ENCODE peak calls at places on chromosomes 13 and 19, in six cellular contexts. Y is A549, R is brain microvascular endothelial cell, N is psoas muscle, E is Panc1, A is adrenal gland. T is an unnamed sample.

GRCh38 chr13:26787961-26788360 is 27.4 kb upstream of the GPR12 start:
- DNase-seq in Y (no peak), R (no peak), N (no peak), E (no peak), A (no peak), T (peak; percentile 0)

GRCh38 chr19:3670258-3670795 is 29.9 kb downstream of the PIP5K1C start:
- DNase-seq in Y (peak; percentile 77), R (peak; percentile 65), N (peak; percentile 78), E (no peak), A (peak; percentile 64), T (peak; percentile 96)

GRCh38 chr13:35767256-35767981 is 290.9 kb upstream of the MAB21L1 start:
- DNase-seq in Y (no peak), R (no peak), N (no peak), E (no peak), A (no peak), T (no peak)

GRCh38 chr19:28313633-28314032 is 899.3 kb downstream of the UQCRFS1 start:
- DNase-seq in Y (no peak), R (peak; percentile 39), N (peak; percentile 21), E (no peak), A (no peak), T (no peak)

GRCh38 chr13:28492527-28493367 is 2.2 kb downstream of the FLT1 start:
- DNase-seq in Y (no peak), R (no peak), N (no peak), E (no peak), A (no peak), T (no peak)

GRCh38 chr19:53580871-53581835 is 43.2 kb downstream of the ZNF331 start:
- DNase-seq in Y (no peak), R (no peak), N (no peak), E (no peak), A (no peak), T (no peak)

GRCh38 chr19:43711751-43712355 is 4.0 kb upstream of the IRGC start:
- DNase-seq in Y (peak; percentile 67), R (no peak), N (no peak), E (no peak), A (no peak), T (no peak)

GRCh38 chr13:65497265-65497664 is 1732.9 kb downstream of the PCDH9 start:
- DNase-seq in Y (peak; percentile 2), R (peak; percentile 38), N (no peak), E (peak; percentile 20), A (no peak), T (no peak)

GRCh38 chr19:44741841-44742352 is 6.6 kb upstream of the BCL3 start:
- DNase-seq in Y (peak; percentile 100), R (peak; percentile 98), N (peak; percentile 98), E (peak; percentile 89), A (peak; percentile 100), T (peak; percentile 99)

GRCh38 chr19:34832581-34833112 is 59.6 kb upstream of the ZNF599 start:
- DNase-seq in Y (no peak), R (no peak), N (no peak), E (no peak), A (no peak), T (no peak)

GRCh38 chr13:113495494-113496251 is 5.2 kb upstream of the DCUN1D2 start:
- DNase-seq in Y (no peak), R (no peak), N (no peak), E (no peak), A (no peak), T (no peak)

GRCh38 chr13:105660550-105660949 is 874.9 kb downstream of the EFNB2 start:
- DNase-seq in Y (no peak), R (no peak), N (no peak), E (no peak), A (no peak), T (no peak)

GRCh38 chr13:113116206-113116800 is 6.3 kb upstream of the F10 start:
- DNase-seq in Y (no peak), R (no peak), N (no peak), E (no peak), A (no peak), T (peak; percentile 43)

GRCh38 chr13:37414667-37415066 is 183.9 kb downstream of the POSTN start:
- DNase-seq in Y (no peak), R (no peak), N (no peak), E (no peak), A (no peak), T (no peak)

GRCh38 chr19:48970139-48970766 is 5.1 kb downstream of the FTL start:
- DNase-seq in Y (no peak), R (no peak), N (no peak), E (no peak), A (peak; percentile 39), T (no peak)

GRCh38 chr19:23402388-23402787 is 7.1 kb upstream of the ZNF91 start:
- DNase-seq in Y (no peak), R (no peak), N (no peak), E (no peak), A (no peak), T (peak; percentile 9)

GRCh38 chr13:114173753-114174152 is 5.3 kb upstream of the CFAP97D2 start:
- DNase-seq in Y (no peak), R (no peak), N (no peak), E (no peak), A (no peak), T (no peak)

GRCh38 chr13:51907040-51907732 is 45.4 kb downstream of the CCDC70 start:
- DNase-seq in Y (no peak), R (no peak), N (no peak), E (no peak), A (no peak), T (no peak)

GRCh38 chr19:49567722-49568454 is 12.5 kb downstream of the NOSIP start:
- DNase-seq in Y (no peak), R (no peak), N (no peak), E (no peak), A (no peak), T (no peak)

GRCh38 chr13:112693831-112694497 is 4.1 kb downstream of the ATP11A start:
- DNase-seq in Y (no peak), R (peak; percentile 34), N (no peak), E (no peak), A (peak; percentile 70), T (peak; percentile 67)

GRCh38 chr19:10107254-10107653 is 1.1 kb downstream of the PPAN start:
- DNase-seq in Y (no peak), R (no peak), N (no peak), E (no peak), A (no peak), T (no peak)
- H3K27ac ChIP-seq in Y (peak overlapping the region; percentile 99), R (peak overlapping the region; percentile 86), N (peak overlapping the region; percentile 84), E (peak overlapping the region; percentile 90), A (no peak overlapping the region), T (no peak overlapping the region)

DNA sequence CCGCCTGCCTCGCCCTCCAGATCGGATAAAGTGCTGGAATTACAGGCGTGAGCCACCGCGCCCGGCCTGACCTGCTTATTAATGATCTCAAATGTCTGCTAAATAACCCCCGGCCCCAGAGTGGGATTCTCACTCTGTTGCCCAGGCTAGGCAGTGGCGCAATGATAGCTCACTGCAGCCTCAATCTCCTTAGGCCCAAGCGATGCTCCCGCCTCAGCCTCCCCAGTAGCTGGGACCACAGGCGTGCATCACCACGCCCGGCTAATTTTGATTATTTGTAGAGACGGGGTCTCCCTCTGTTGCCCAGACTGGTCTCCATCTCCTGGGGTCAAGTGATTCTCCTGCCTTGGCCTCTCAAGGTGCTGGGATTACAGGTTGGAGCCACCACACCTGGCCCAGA is 626 bp upstream of the ATP5F1D start:
- DNase-seq in Y (no peak), R (no peak), N (no peak), E (no peak), A (peak; percentile 51), T (no peak)
- H3K4me3 ChIP-seq in Y (peak overlapping the region; percentile 77), R (no peak overlapping the region), N (peak overlapping the region; percentile 75), E (peak overlapping the region; percentile 70), A (no peak overlapping the region), T (peak overlapping the region; percentile 98)

GRCh38 chr13:41061075-41061913 is at the start of gene WBP4:
- DNase-seq in Y (peak; percentile 95), R (peak; percentile 93), N (peak; percentile 95), E (peak; percentile 73), A (peak; percentile 95), T (peak; percentile 97)
- TF ChIP-seq CTCF in Y (no peak), R (peak; percentile 28), N (no peak), E (no peak), A (no peak), T (no peak)

GRCh38 chr13:110326263-110326904 is 19.3 kb downstream of the COL4A2 start:
- DNase-seq in Y (no peak), R (no peak), N (no peak), E (no peak), A (no peak), T (peak; percentile 86)
- H3K27ac ChIP-seq in Y (peak overlapping the region; percentile 85), R (peak overlapping the region; percentile 96), N (peak overlapping the region; percentile 13), E (no peak overlapping the region), A (no peak overlapping the region), T (peak overlapping the region; percentile 89)

T was measured in coronary artery.